ENCODE peak calls at places on chromosomes 6 and 20, in six cellular contexts. F is CD8-positive, alpha-beta T cell; Q is choroid plexus epithelial cell; A is HFF-Myc; E is PC-3; L is GM06990. S is an unnamed sample.

GRCh38 chr6:121890307-121890910 is 455.0 kb downstream of the GJA1 start:
- DNase-seq in F (no peak), Q (no peak), A (no peak), E (no peak), L (no peak), S (no peak)

GRCh38 chr6:56435754-56436153 is 188.4 kb upstream of the COL21A1 start:
- DNase-seq in F (no peak), Q (no peak), A (no peak), E (no peak), L (no peak), S (no peak)

GRCh38 chr6:145151624-145152023 is 583.7 kb downstream of the EPM2A start:
- DNase-seq in F (no peak), Q (peak), A (no peak), E (peak), L (no peak), S (no peak)

GRCh38 chr6:134626131-134626530 is 308.2 kb upstream of the SGK1 start:
- DNase-seq in F (no peak), Q (no peak), A (no peak), E (no peak), L (no peak), S (no peak)

GRCh38 chr6:157469378-157469777 is 88.4 kb downstream of the ZDHHC14 start:
- DNase-seq in F (no peak), Q (no peak), A (no peak), E (peak), L (no peak), S (no peak)

GRCh38 chr6:104809116-104809515 is 50.6 kb downstream of the HACE1 start:
- DNase-seq in F (no peak), Q (no peak), A (no peak), E (no peak), L (no peak), S (no peak)

GRCh38 chr6:119742188-119742803 is 392.7 kb upstream of the MAN1A1 start:
- DNase-seq in F (peak), Q (peak), A (peak), E (peak), L (peak), S (peak)

GRCh38 chr6:148432405-148433195 is 90.0 kb downstream of the SASH1 start:
- DNase-seq in F (no peak), Q (no peak), A (peak), E (no peak), L (no peak), S (no peak)

GRCh38 chr6:146957443-146957842 is 246.8 kb upstream of the STXBP5 start:
- DNase-seq in F (no peak), Q (peak), A (no peak), E (no peak), L (no peak), S (no peak)

GRCh38 chr6:12890171-12890790 is 173.7 kb downstream of the PHACTR1 start:
- DNase-seq in F (no peak), Q (peak), A (no peak), E (peak), L (no peak), S (peak)
- TF ChIP-seq CTCF in F (peak), Q (peak), A (peak), E (peak), L (peak), S (peak)

GRCh38 chr6:36875250-36875633 is 639 bp upstream of the PPIL1 start:
- DNase-seq in F (no peak), Q (no peak), A (no peak), E (no peak), L (no peak), S (no peak)

GRCh38 chr6:36873115-36873514 is 1.5 kb downstream of the PPIL1 start:
- DNase-seq in F (no peak), Q (no peak), A (no peak), E (no peak), L (no peak), S (no peak)

GRCh38 chr6:36874016-36874442 is 574 bp downstream of the PPIL1 start:
- DNase-seq in F (no peak), Q (peak), A (no peak), E (peak), L (no peak), S (no peak)

GRCh38 chr6:36874443-36875249 is at the start of gene PPIL1:
- DNase-seq in F (peak), Q (peak), A (peak), E (peak), L (peak), S (peak)

DNA sequence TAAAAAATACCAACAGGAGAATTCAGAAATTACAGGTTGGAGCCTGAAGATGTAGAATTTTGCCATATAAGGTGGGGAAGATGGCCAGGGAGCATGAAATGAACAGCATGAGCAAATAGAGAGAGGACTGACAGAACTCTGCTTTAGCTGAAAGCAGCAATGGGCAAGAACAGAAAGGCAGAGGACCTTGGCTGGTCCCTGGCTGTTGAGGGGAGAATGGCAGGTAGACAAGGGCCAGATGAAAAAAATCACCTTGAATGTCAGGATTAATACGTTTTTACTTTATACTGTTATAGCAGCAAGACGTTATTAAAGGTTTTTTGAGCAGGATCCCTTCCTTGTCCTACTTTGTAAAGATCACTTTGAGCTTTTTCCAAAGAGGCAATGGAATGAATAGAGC is 991 bp downstream of the PPIL1 start:
- DNase-seq in F (no peak), Q (peak), A (no peak), E (peak), L (no peak), S (no peak)
- TF ChIP-seq CTCF in F (no peak), Q (peak), A (peak), E (peak), L (peak), S (no peak)

GRCh38 chr6:111361648-111362047 is 121.4 kb downstream of the REV3L start:
- DNase-seq in F (no peak), Q (peak), A (peak), E (peak), L (no peak), S (peak)
- TF ChIP-seq CTCF in F (no peak), Q (peak), A (peak), E (peak), L (peak), S (peak)

DNA sequence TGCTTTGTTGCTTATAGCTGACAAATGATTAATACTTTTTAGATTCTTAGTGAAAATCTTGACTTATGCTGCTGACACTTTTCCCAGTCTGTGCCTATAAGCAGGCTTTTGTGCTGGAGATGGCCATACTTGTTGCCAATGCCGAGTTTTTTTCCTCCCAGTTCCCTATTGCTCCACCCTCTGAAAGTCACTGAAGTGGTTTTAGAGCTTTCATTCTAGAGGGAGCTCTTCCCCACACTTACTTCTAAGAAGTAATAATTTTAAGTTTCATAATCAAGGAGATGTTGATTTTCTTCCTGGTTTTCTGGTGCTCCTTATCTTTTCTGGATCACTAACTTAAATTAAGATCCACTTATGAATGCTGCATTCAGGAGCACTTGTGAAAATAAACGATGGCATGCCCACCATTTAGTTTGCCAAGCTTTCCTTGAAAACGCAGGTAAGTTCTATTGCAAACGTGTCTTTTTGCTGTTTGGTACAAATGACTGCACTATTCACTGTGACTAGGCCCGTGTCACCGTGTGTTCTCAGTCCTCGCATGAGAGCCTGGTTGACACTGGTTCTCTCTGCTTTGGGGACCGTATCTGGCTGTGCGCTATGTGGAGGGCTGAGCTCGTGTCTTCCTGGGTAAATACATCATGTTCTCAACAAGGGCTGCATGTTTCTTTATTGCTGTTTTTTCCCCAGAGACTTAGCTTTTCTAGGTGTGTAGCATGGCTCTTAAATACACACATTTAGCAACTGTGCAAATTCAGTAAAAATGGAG is 50.2 kb downstream of the GFRA4 start:
- DNase-seq in F (no peak), Q (peak), A (no peak), E (peak), L (no peak), S (no peak)
- TF ChIP-seq CTCF in F (no peak), Q (peak), A (no peak), E (peak), L (no peak), S (no peak)

S was measured in endothelial cell.